ENCODE peak calls at places on chromosomes 4 and X, in nine cellular contexts. T, Z, V, J, Q, A, F, E and C are unnamed samples.

GRCh38 chrX:68648960-68649359 is 1.5 kb downstream of the STARD8 start:
- DNase-seq in T (no peak), Z (peak; percentile 10), V (no peak), J (no peak), Q (no peak), A (no peak), F (peak; percentile 23), E (no peak), C (no peak)

GRCh38 chr4:86497980-86498379 is 96.1 kb upstream of the PTPN13 start:
- DNase-seq in T (no peak), Z (peak; percentile 25), V (no peak), J (no peak), Q (no peak), A (no peak), F (no peak), E (no peak), C (no peak)

GRCh38 chr4:163681208-163681821 is 186.8 kb downstream of the TMA16 start:
- DNase-seq in T (no peak), Z (no peak), V (no peak), J (no peak), Q (no peak), A (peak; percentile 44), F (peak; percentile 24), E (peak; percentile 37), C (no peak)

GRCh38 chrX:39163585-39163984 is 362.3 kb downstream of the MID1IP1 start:
- DNase-seq in T (no peak), Z (no peak), V (no peak), J (no peak), Q (peak; percentile 56), A (peak; percentile 22), F (no peak), E (no peak), C (no peak)

GRCh38 chr4:16206848-16207247 is 19.4 kb downstream of the TAPT1 start:
- DNase-seq in T (no peak), Z (no peak), V (no peak), J (no peak), Q (no peak), A (no peak), F (no peak), E (no peak), C (no peak)

GRCh38 chr4:8192748-8193738 is 6.0 kb upstream of the SH3TC1 start:
- DNase-seq in T (no peak), Z (peak; percentile 41), V (no peak), J (peak; percentile 52), Q (peak; percentile 36), A (no peak), F (peak; percentile 61), E (peak; percentile 21), C (no peak)

GRCh38 chrX:153387345-153387744 is 13.8 kb downstream of the PNMA6E start:
- DNase-seq in T (no peak), Z (no peak), V (no peak), J (no peak), Q (no peak), A (no peak), F (no peak), E (no peak), C (no peak)

GRCh38 chr4:174757736-174758135 is 71.3 kb downstream of the GLRA3 start:
- DNase-seq in T (no peak), Z (no peak), V (no peak), J (no peak), Q (no peak), A (no peak), F (no peak), E (no peak), C (no peak)

GRCh38 chr4:171532968-171533367 is 280.2 kb upstream of the GALNTL6 start:
- DNase-seq in T (no peak), Z (no peak), V (no peak), J (no peak), Q (no peak), A (no peak), F (no peak), E (no peak), C (no peak)

GRCh38 chr4:42352049-42352448 is 45.2 kb upstream of the SHISA3 start:
- DNase-seq in T (no peak), Z (no peak), V (no peak), J (no peak), Q (no peak), A (no peak), F (no peak), E (no peak), C (no peak)

GRCh38 chr4:6768539-6768905 is 14.0 kb upstream of the KIAA0232 start:
- DNase-seq in T (no peak), Z (no peak), V (no peak), J (no peak), Q (no peak), A (no peak), F (peak; percentile 32), E (no peak), C (no peak)

GRCh38 chr4:74682567-74683359 is 111.6 kb downstream of the BTC start:
- DNase-seq in T (no peak), Z (peak; percentile 98), V (peak; percentile 79), J (no peak), Q (no peak), A (no peak), F (peak; percentile 94), E (no peak), C (peak; percentile 80)

GRCh38 chr4:80362578-80363181 is 27.1 kb downstream of the CFAP299 start:
- DNase-seq in T (peak; percentile 74), Z (peak; percentile 22), V (peak; percentile 13), J (no peak), Q (peak; percentile 54), A (peak; percentile 32), F (peak; percentile 53), E (peak; percentile 52), C (no peak)

GRCh38 chr4:68874507-68874906 is 58.7 kb downstream of the UGT2B10 start:
- DNase-seq in T (no peak), Z (no peak), V (no peak), J (no peak), Q (no peak), A (no peak), F (no peak), E (no peak), C (no peak)

GRCh38 chr4:88843067-88843723 is 145.6 kb upstream of the NAP1L5 start:
- DNase-seq in T (no peak), Z (no peak), V (no peak), J (no peak), Q (no peak), A (no peak), F (no peak), E (no peak), C (no peak)

GRCh38 chrX:2676794-2677675 is 14.1 kb upstream of the CD99 start:
- DNase-seq in T (no peak), Z (peak; percentile 18), V (no peak), J (no peak), Q (no peak), A (no peak), F (no peak), E (no peak), C (no peak)

GRCh38 chr4:123412700-123413512 is 16.3 kb downstream of the SPRY1 start:
- DNase-seq in T (no peak), Z (no peak), V (peak; percentile 32), J (no peak), Q (no peak), A (no peak), F (no peak), E (no peak), C (no peak)

GRCh38 chr4:41507292-41507933 is 30.5 kb upstream of the LIMCH1 start:
- DNase-seq in T (no peak), Z (peak; percentile 47), V (no peak), J (no peak), Q (no peak), A (no peak), F (peak; percentile 51), E (no peak), C (peak; percentile 92)

GRCh38 chr4:94941706-94942105 is 184.0 kb downstream of the BMPR1B start:
- DNase-seq in T (no peak), Z (no peak), V (no peak), J (no peak), Q (no peak), A (no peak), F (no peak), E (no peak), C (no peak)

GRCh38 chrX:154735695-154736393 is 15.0 kb downstream of the GAB3 start:
- DNase-seq in T (no peak), Z (no peak), V (peak; percentile 91), J (no peak), Q (no peak), A (no peak), F (peak; percentile 94), E (no peak), C (no peak)

GRCh38 chrX:44299177-44299576 is 44.3 kb downstream of the EFHC2 start:
- DNase-seq in T (no peak), Z (no peak), V (no peak), J (no peak), Q (no peak), A (no peak), F (no peak), E (no peak), C (no peak)

GRCh38 chr4:51825341-51825740 is 17.6 kb upstream of the DCUN1D4 start:
- DNase-seq in T (no peak), Z (peak; percentile 53), V (no peak), J (no peak), Q (no peak), A (no peak), F (no peak), E (no peak), C (no peak)

GRCh38 chrX:40908857-40909475 is 173.6 kb upstream of the MED14 start:
- DNase-seq in T (no peak), Z (peak; percentile 76), V (no peak), J (no peak), Q (no peak), A (no peak), F (peak; percentile 67), E (no peak), C (no peak)

GRCh38 chr4:170884965-170885583 is 795.3 kb upstream of the AADAT start:
- DNase-seq in T (no peak), Z (no peak), V (no peak), J (no peak), Q (no peak), A (no peak), F (no peak), E (no peak), C (no peak)

GRCh38 chrX:127570276-127570675 is 481.9 kb downstream of the ACTRT1 start:
- DNase-seq in T (no peak), Z (no peak), V (no peak), J (no peak), Q (no peak), A (no peak), F (no peak), E (no peak), C (no peak)

GRCh38 chrX:110125435-110125834 is 122.5 kb downstream of the TMEM164 start:
- DNase-seq in T (peak; percentile 43), Z (no peak), V (no peak), J (no peak), Q (no peak), A (no peak), F (peak; percentile 28), E (no peak), C (no peak)

GRCh38 chr4:2930135-2930805 is 32.9 kb downstream of the NOP14 start:
- DNase-seq in T (no peak), Z (no peak), V (no peak), J (peak; percentile 7), Q (no peak), A (no peak), F (no peak), E (no peak), C (no peak)

GRCh38 chrX:40694833-40695232 is 40.5 kb downstream of the MED14 start:
- DNase-seq in T (no peak), Z (no peak), V (no peak), J (no peak), Q (no peak), A (no peak), F (peak; percentile 13), E (no peak), C (no peak)

GRCh38 chr4:1323280-1323634 is 23.8 kb upstream of the UVSSA start:
- DNase-seq in T (no peak), Z (no peak), V (no peak), J (no peak), Q (no peak), A (no peak), F (no peak), E (no peak), C (no peak)

GRCh38 chr4:123353656-123354055 is 42.9 kb upstream of the SPRY1 start:
- DNase-seq in T (no peak), Z (no peak), V (no peak), J (no peak), Q (no peak), A (no peak), F (no peak), E (no peak), C (no peak)

GRCh38 chrX:103626855-103627254 is 1.9 kb upstream of the TCEAL1 start:
- DNase-seq in T (no peak), Z (peak; percentile 7), V (no peak), J (no peak), Q (no peak), A (no peak), F (peak; percentile 46), E (no peak), C (no peak)